ENCODE peak calls at places on chromosomes 16 and 17, in nine cellular contexts. H is neural progenitor cell, Y is PC-3, T is HepG2, O is lower leg skin, G is mucosa of descending colon, J is AG04449, X is body of pancreas, F is fibroblast of lung. P is an unnamed sample.

GRCh38 chr16:81469183-81469677 is 24.6 kb downstream of the CMIP start:
- DNase-seq in H (no peak), Y (no peak), T (no peak), O (no peak), G (no peak), J (no peak), X (no peak), F (no peak), P (no peak)

GRCh38 chr17:18185832-18186231 is 2.2 kb downstream of the ALKBH5 start:
- DNase-seq in H (no peak), Y (no peak), T (no peak), O (no peak), G (no peak), J (no peak), X (no peak), F (peak), P (no peak)

GRCh38 chr16:75496546-75496945 is 1.3 kb upstream of the CHST6 start:
- DNase-seq in H (no peak), Y (no peak), T (no peak), O (no peak), G (no peak), J (no peak), X (no peak), F (no peak), P (no peak)

GRCh38 chr17:3929181-3929580 is 12.9 kb upstream of the P2RX1 start:
- DNase-seq in H (no peak), Y (no peak), T (no peak), O (no peak), G (no peak), J (no peak), X (no peak), F (no peak), P (no peak)

GRCh38 chr17:18093616-18094408 is 6.1 kb downstream of the DRG2 start:
- DNase-seq in H (peak), Y (peak), T (peak), O (no peak), G (no peak), J (no peak), X (no peak), F (peak), P (no peak)

GRCh38 chr17:67491009-67491677 is 114.1 kb downstream of the PITPNC1 start:
- DNase-seq in H (peak), Y (no peak), T (peak), O (peak), G (peak), J (peak), X (peak), F (peak), P (peak)

GRCh38 chr17:35056013-35056412 is 7.5 kb downstream of the RFFL start:
- DNase-seq in H (peak), Y (no peak), T (no peak), O (no peak), G (no peak), J (no peak), X (no peak), F (no peak), P (no peak)

GRCh38 chr16:67030221-67030962 is 1.4 kb downstream of the CBFB start:
- DNase-seq in H (no peak), Y (no peak), T (no peak), O (no peak), G (no peak), J (no peak), X (no peak), F (no peak), P (no peak)

DNA sequence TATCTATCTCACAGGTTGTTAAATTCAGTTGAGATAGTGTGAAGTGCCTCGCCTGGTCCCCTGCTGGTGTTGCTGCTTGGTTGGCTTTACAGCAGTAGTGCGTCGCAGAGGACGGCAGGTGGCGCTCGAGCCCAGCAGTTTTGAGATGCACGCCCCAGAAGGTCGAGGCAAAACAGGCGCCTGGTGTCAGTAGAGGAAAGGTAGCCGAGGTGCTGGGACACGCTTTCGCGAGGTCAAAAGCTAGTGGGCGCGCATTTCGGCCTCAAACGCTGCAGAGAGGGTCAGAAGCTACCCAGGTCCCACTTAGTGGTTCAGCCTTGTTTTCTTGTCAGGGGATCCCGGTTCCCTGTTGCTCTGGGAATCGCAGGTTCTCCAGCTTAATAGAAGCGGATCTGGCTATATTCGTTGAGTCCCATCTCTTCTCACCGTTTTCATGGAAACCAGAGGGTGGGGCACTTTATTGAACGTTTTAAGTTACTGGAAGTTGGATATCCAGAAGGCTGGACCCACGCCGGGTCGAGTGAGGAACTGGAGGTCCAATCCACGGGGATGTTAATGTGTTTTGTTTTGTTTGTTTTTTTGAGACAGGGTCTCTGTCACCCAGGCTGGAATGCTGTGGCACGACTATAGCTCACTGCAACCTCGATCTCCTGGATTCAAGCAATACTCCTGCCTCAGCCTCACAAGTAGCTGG is 10.3 kb upstream of the ZFP90 start:
- DNase-seq in H (peak), Y (peak), T (peak), O (peak), G (peak), J (no peak), X (peak), F (peak), P (peak)
- H3K4me3 ChIP-seq in H (no peak), Y (peak), T (peak), O (no peak), G (no peak), J (peak), X (no peak), F (no peak), P (peak)

GRCh38 chr17:7712111-7712771 is 5.3 kb upstream of the DNAH2 start:
- DNase-seq in H (peak), Y (no peak), T (no peak), O (no peak), G (no peak), J (no peak), X (no peak), F (no peak), P (no peak)

GRCh38 chr17:7707858-7708750 is 3.1 kb downstream of the EFNB3 start:
- DNase-seq in H (no peak), Y (no peak), T (no peak), O (no peak), G (no peak), J (no peak), X (no peak), F (no peak), P (no peak)

GRCh38 chr17:7709031-7709430 is 4.0 kb downstream of the EFNB3 start:
- DNase-seq in H (no peak), Y (no peak), T (no peak), O (no peak), G (no peak), J (no peak), X (no peak), F (no peak), P (no peak)

GRCh38 chr17:7711356-7711755 is 6.2 kb upstream of the DNAH2 start:
- DNase-seq in H (peak), Y (no peak), T (no peak), O (no peak), G (no peak), J (no peak), X (no peak), F (no peak), P (no peak)

GRCh38 chr17:7710341-7710740 is 5.3 kb downstream of the EFNB3 start:
- DNase-seq in H (no peak), Y (no peak), T (no peak), O (no peak), G (no peak), J (no peak), X (no peak), F (no peak), P (no peak)
- H3K4me3 ChIP-seq in H (no peak), Y (no peak), T (no peak), O (no peak), G (no peak), J (no peak), X (no peak), F (no peak), P (no peak)

GRCh38 chr17:15651583-15652110 is 32.1 kb upstream of the FBXW10B start:
- DNase-seq in H (peak), Y (peak), T (peak), O (peak), G (peak), J (peak), X (peak), F (peak), P (peak)

GRCh38 chr17:15648384-15648783 is 28.9 kb upstream of the FBXW10B start:
- DNase-seq in H (no peak), Y (no peak), T (no peak), O (no peak), G (no peak), J (no peak), X (no peak), F (no peak), P (no peak)

GRCh38 chr17:15652960-15653359 is 31.2 kb downstream of the TRIM16 start:
- DNase-seq in H (no peak), Y (no peak), T (no peak), O (no peak), G (no peak), J (no peak), X (no peak), F (no peak), P (no peak)

GRCh38 chr17:15649861-15650391 is 30.4 kb upstream of the FBXW10B start:
- DNase-seq in H (no peak), Y (peak), T (no peak), O (peak), G (peak), J (no peak), X (peak), F (peak), P (no peak)

DNA sequence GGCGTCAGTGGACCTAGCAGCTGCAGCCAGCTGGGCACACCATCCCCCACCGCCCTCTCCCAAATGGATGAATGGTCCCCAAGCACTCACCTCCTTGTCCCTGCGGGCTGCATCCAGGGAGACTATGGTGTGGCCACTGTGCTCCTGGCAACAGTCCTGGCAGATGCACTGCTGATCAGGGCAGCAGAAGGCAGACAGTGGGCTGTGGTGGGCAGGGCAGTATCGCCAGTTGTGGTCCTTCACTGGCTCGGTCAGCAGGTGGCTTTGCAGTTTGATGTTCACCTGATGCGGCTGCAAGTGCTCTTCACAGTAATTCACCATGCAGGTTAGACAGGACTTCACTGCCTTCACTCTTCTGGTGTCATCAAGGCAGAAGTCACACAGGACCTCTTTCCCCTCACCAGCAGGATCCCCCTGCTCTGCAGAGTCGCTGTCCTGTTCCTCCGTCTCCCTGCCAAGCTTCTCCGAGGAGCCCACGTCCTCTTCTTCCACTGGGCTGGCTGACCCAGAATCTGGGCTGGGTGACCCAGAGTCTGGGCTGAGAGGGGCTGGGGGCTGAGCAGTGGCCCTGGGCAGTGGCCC is 31.6 kb upstream of the FBXW10B start:
- DNase-seq in H (no peak), Y (peak), T (no peak), O (no peak), G (peak), J (no peak), X (no peak), F (no peak), P (peak)
- H3K4me3 ChIP-seq in H (no peak), Y (peak), T (no peak), O (peak), G (peak), J (peak), X (no peak), F (peak), P (peak)

GRCh38 chr17:76273435-76273921 is 8.3 kb downstream of the UBALD2 start:
- DNase-seq in H (no peak), Y (no peak), T (no peak), O (no peak), G (peak), J (no peak), X (no peak), F (no peak), P (no peak)

GRCh38 chr17:76272541-76273434 is 7.6 kb downstream of the UBALD2 start:
- DNase-seq in H (no peak), Y (no peak), T (no peak), O (no peak), G (peak), J (no peak), X (no peak), F (no peak), P (no peak)

GRCh38 chr17:76270127-76270592 is 5.0 kb downstream of the UBALD2 start:
- DNase-seq in H (no peak), Y (no peak), T (no peak), O (no peak), G (peak), J (no peak), X (no peak), F (no peak), P (no peak)

GRCh38 chr17:76270770-76271668 is 5.9 kb downstream of the UBALD2 start:
- DNase-seq in H (no peak), Y (no peak), T (no peak), O (no peak), G (peak), J (no peak), X (no peak), F (no peak), P (no peak)

GRCh38 chr17:76271669-76272540 is 6.8 kb downstream of the UBALD2 start:
- DNase-seq in H (no peak), Y (no peak), T (no peak), O (no peak), G (peak), J (no peak), X (peak), F (no peak), P (peak)
- H3K4me3 ChIP-seq in H (no peak), Y (no peak), T (no peak), O (no peak), G (peak), J (no peak), X (no peak), F (no peak), P (peak)

DNA sequence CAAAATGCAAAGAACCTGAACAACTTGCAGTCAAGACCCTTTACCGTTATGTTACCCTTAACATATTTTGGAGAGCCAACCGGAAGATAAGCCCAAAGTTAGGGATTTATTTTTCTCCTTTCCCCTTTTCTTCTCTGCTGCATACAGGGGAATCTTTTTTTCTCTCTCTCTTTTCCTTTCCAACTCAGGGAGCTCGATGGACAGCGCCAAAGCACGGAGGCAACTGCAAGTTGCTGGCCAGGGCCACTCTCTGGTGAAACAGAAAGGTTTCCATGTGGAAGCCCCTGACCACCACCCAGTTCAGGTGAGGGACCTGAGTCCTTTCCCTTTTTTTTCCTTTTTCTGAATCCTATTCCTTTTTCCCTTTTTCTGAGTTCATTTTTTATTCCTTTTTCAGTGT is 98.8 kb upstream of the COX10 start:
- DNase-seq in H (no peak), Y (no peak), T (no peak), O (no peak), G (no peak), J (no peak), X (no peak), F (no peak), P (no peak)
- H3K4me3 ChIP-seq in H (no peak), Y (peak), T (peak), O (no peak), G (no peak), J (no peak), X (no peak), F (no peak), P (no peak)

GRCh38 chr17:12637745-12638651 is 27.7 kb upstream of the MYOCD start:
- DNase-seq in H (no peak), Y (no peak), T (no peak), O (no peak), G (no peak), J (no peak), X (no peak), F (no peak), P (no peak)
- H3K4me3 ChIP-seq in H (no peak), Y (no peak), T (no peak), O (no peak), G (no peak), J (no peak), X (no peak), F (no peak), P (no peak)

GRCh38 chr16:74472010-74472409 is 50.7 kb upstream of the CLEC18B start:
- DNase-seq in H (no peak), Y (no peak), T (no peak), O (no peak), G (no peak), J (no peak), X (no peak), F (no peak), P (no peak)
- H3K4me3 ChIP-seq in H (no peak), Y (no peak), T (no peak), O (no peak), G (no peak), J (no peak), X (no peak), F (no peak), P (no peak)

DNA sequence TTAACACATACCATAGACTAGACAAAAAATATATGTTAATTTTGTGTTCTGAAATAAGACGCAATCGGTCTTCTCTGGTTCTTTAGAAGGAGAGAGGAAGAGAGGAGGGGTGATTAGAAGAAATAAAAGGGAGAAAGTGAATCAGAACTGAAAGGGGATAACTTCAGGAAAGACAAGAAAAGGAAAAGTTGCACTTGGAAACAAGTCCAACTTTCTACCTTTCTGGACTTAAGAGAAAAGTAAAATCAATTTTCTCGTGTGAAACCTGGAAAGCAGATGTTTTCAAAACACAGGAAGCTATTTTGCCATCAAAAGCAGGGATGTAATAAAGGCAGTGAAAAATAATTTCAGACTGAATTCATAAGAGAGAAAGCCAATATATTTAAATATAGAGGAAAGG is 11.9 kb upstream of the ZFHX3 start:
- DNase-seq in H (no peak), Y (no peak), T (no peak), O (no peak), G (no peak), J (no peak), X (no peak), F (peak), P (no peak)
- H3K4me3 ChIP-seq in H (peak), Y (peak), T (no peak), O (no peak), G (no peak), J (peak), X (no peak), F (peak), P (no peak)

DNA sequence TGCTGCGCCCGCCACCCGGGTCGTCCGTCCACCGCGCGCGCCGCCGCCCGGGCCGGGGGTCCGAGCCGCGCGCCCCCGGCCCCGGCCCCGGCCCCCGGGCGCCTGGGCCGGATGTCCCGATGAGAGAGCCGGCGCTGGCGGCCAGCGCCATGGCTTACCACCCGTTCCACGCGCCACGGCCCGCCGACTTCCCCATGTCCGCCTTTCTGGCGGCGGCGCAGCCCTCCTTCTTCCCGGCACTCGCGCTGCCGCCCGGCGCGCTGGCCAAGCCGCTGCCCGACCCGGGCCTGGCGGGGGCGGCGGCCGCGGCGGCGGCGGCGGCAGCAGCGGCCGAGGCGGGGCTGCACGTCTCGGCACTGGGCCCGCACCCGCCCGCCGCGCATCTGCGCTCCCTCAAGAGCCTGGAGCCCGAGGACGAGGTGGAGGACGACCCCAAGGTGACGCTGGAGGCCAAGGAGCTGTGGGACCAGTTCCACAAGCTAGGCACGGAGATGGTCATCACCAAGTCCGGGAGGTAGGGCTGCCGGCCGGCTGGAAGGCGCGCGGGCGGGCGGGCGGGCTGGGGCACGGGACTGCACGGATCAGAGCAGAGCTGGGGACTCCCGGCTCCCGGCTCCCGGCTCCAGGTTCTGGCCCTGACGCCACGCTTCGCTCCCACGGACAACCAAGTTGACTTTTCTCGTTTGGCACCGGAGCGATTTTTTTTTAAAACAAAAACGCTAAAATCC is 579 bp downstream of the TBX2 start:
- DNase-seq in H (peak), Y (peak), T (no peak), O (no peak), G (peak), J (no peak), X (no peak), F (peak), P (no peak)
- H3K4me3 ChIP-seq in H (no peak), Y (peak), T (peak), O (peak), G (peak), J (peak), X (no peak), F (peak), P (peak)

P was measured in ovary.